ENCODE peak calls at places on chromosomes 4 and X, in seven cellular contexts. K is stomach, S is IMR-90, T is cardiac muscle cell, B is AG04450, J is lower lobe of right lung, C is HL-60. N is an unnamed sample.

GRCh38 chrX:138127314-138127713 is 561.4 kb downstream of the ZIC3 start:
- DNase-seq in K (no peak), S (no peak), T (no peak), B (no peak), J (no peak), C (no peak), N (no peak)

GRCh38 chr4:171891038-171891437 is 77.8 kb downstream of the GALNTL6 start:
- DNase-seq in K (no peak), S (no peak), T (no peak), B (no peak), J (no peak), C (no peak), N (no peak)

GRCh38 chr4:55369968-55370367 is 23.9 kb downstream of the SRD5A3 start:
- DNase-seq in K (no peak), S (no peak), T (no peak), B (no peak), J (no peak), C (no peak), N (no peak)

GRCh38 chr4:5399790-5400421 is 308.5 kb downstream of the EVC2 start:
- DNase-seq in K (no peak), S (peak), T (peak), B (peak), J (no peak), C (peak), N (no peak)

GRCh38 chr4:186844059-186844681 is 120.5 kb upstream of the FAT1 start:
- DNase-seq in K (no peak), S (peak), T (peak), B (peak), J (no peak), C (no peak), N (no peak)

GRCh38 chr4:16206848-16207247 is 19.4 kb downstream of the TAPT1 start:
- DNase-seq in K (no peak), S (no peak), T (no peak), B (no peak), J (no peak), C (no peak), N (no peak)

GRCh38 chrX:40773809-40774208 is 38.5 kb upstream of the MED14 start:
- DNase-seq in K (no peak), S (peak), T (peak), B (no peak), J (no peak), C (no peak), N (no peak)

GRCh38 chr4:146407669-146408084 is 114.1 kb downstream of the SLC10A7 start:
- DNase-seq in K (no peak), S (peak), T (peak), B (no peak), J (no peak), C (no peak), N (no peak)

GRCh38 chr4:145614235-145614615 is 5.0 kb upstream of the MMAA start:
- DNase-seq in K (no peak), S (no peak), T (no peak), B (no peak), J (no peak), C (no peak), N (no peak)

GRCh38 chr4:68175562-68176155 is 46.0 kb upstream of the TMPRSS11F start:
- DNase-seq in K (no peak), S (peak), T (peak), B (peak), J (no peak), C (peak), N (no peak)

GRCh38 chr4:127965803-127966175 is 583 bp downstream of the ABHD18 start:
- DNase-seq in K (peak), S (peak), T (peak), B (no peak), J (peak), C (no peak), N (peak)

GRCh38 chr4:82891728-82892466 is 944 bp upstream of the SEC31A start:
- DNase-seq in K (no peak), S (peak), T (peak), B (no peak), J (no peak), C (no peak), N (no peak)

GRCh38 chrX:30875957-30876356 is 13.1 kb downstream of the TAB3 start:
- DNase-seq in K (no peak), S (peak), T (peak), B (peak), J (no peak), C (no peak), N (no peak)

GRCh38 chrX:40380649-40381488 is 199.9 kb upstream of the ATP6AP2 start:
- DNase-seq in K (no peak), S (no peak), T (no peak), B (no peak), J (peak), C (no peak), N (no peak)

GRCh38 chrX:47523297-47523696 is 37.7 kb upstream of the ARAF start:
- DNase-seq in K (peak), S (peak), T (peak), B (peak), J (peak), C (peak), N (peak)

GRCh38 chr4:186840222-186840701 is 116.6 kb upstream of the FAT1 start:
- DNase-seq in K (no peak), S (peak), T (peak), B (peak), J (no peak), C (no peak), N (no peak)

GRCh38 chrX:78595901-78596502 is 63.1 kb downstream of the RTL3 start:
- DNase-seq in K (no peak), S (no peak), T (peak), B (no peak), J (no peak), C (no peak), N (no peak)

GRCh38 chrX:78708171-78708570 is 39.3 kb upstream of the LPAR4 start:
- DNase-seq in K (no peak), S (peak), T (peak), B (no peak), J (no peak), C (no peak), N (no peak)

GRCh38 chr4:17065821-17066220 is 167.4 kb upstream of the LDB2 start:
- DNase-seq in K (no peak), S (no peak), T (no peak), B (peak), J (no peak), C (no peak), N (no peak)

GRCh38 chr4:113411496-113411938 is 350.0 kb downstream of the CAMK2D start:
- DNase-seq in K (no peak), S (peak), T (peak), B (peak), J (no peak), C (no peak), N (no peak)

GRCh38 chr4:145804134-145804533 is 124.2 kb downstream of the C4orf51 start:
- DNase-seq in K (no peak), S (peak), T (peak), B (peak), J (no peak), C (no peak), N (no peak)

GRCh38 chr4:143351149-143351691 is 14.5 kb downstream of the GAB1 start:
- DNase-seq in K (no peak), S (no peak), T (no peak), B (no peak), J (no peak), C (no peak), N (peak)
- H3K27ac ChIP-seq in K (peak), S (no peak), T (no peak), B (no peak), J (no peak), C (no peak), N (peak)

DNA sequence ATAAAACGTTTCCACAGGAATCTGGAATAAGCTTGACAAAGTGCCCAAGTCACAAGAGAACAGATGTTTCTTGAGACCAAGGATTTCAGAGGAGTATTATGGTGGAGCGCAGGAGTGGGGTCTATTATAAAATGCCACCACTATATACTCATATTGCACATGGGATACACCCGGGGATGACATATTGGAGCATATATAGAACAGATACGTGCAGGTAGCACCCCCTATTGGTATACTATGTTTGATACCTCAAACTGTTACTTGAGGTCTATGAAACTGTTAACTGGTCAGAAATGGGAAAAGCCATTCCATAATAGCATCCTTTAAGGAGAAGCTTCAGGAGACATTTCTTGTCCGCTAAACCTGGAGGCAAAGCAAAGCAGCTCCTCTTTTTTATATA is 86.0 kb downstream of the PCYT1B start:
- DNase-seq in K (no peak), S (peak), T (peak), B (no peak), J (no peak), C (no peak), N (no peak)
- TF ChIP-seq CTCF in K (no peak), S (peak), T (peak), B (no peak), J (peak), C (no peak), N (no peak)

GRCh38 chr4:6539009-6539764 is 35.8 kb upstream of the MAN2B2 start:
- DNase-seq in K (no peak), S (no peak), T (no peak), B (no peak), J (no peak), C (no peak), N (no peak)
- H3K27ac ChIP-seq in K (no peak), S (no peak), T (no peak), B (no peak), J (no peak), C (no peak), N (no peak)

GRCh38 chr4:94722748-94723147 is 35.0 kb upstream of the BMPR1B start:
- DNase-seq in K (no peak), S (no peak), T (no peak), B (no peak), J (no peak), C (no peak), N (no peak)

GRCh38 chr4:94728056-94728766 is 29.5 kb upstream of the BMPR1B start:
- DNase-seq in K (no peak), S (no peak), T (no peak), B (no peak), J (no peak), C (no peak), N (no peak)

GRCh38 chr4:94722270-94722669 is 35.5 kb upstream of the BMPR1B start:
- DNase-seq in K (no peak), S (no peak), T (no peak), B (no peak), J (no peak), C (no peak), N (no peak)

GRCh38 chr4:94724016-94724415 is 33.7 kb upstream of the BMPR1B start:
- DNase-seq in K (no peak), S (no peak), T (no peak), B (no peak), J (no peak), C (no peak), N (no peak)

GRCh38 chr4:94726524-94727123 is 31.1 kb upstream of the BMPR1B start:
- DNase-seq in K (no peak), S (no peak), T (no peak), B (no peak), J (no peak), C (no peak), N (no peak)
- TF ChIP-seq CTCF in K (no peak), S (no peak), T (no peak), B (no peak), J (no peak), C (no peak), N (no peak)